ENCODE peak calls at places on chromosomes 1 and 21, in four cellular contexts. T is spleen, D is vagina, P is transverse colon. X is an unnamed sample.

GRCh38 chr1:94248956-94249688 is 11.7 kb upstream of the ARHGAP29 start:
- DNase-seq in T (no peak), D (no peak), P (no peak), X (no peak)

GRCh38 chr21:23858878-23859277 is 1748.4 kb downstream of the MRPL39 start:
- DNase-seq in D (no peak), P (no peak), T (no peak), X (no peak)

GRCh38 chr1:43293896-43294760 is 6.7 kb upstream of the TIE1 start:
- DNase-seq in D (no peak), P (peak), T (no peak), X (peak)

GRCh38 chr1:179298952-179299351 is 5.4 kb downstream of the SOAT1 start:
- DNase-seq in T (no peak), D (no peak), P (no peak), X (peak)

GRCh38 chr21:45330075-45330781 is 42.5 kb upstream of the POFUT2 start:
- DNase-seq in T (peak), D (no peak), P (peak), X (no peak)

GRCh38 chr1:205353612-205354011 is 3.1 kb downstream of the KLHDC8A start:
- DNase-seq in D (no peak), P (no peak), T (no peak), X (no peak)

GRCh38 chr1:60425528-60425927 is 352.0 kb upstream of the C1orf87 start:
- DNase-seq in P (no peak), T (no peak), D (no peak), X (no peak)

GRCh38 chr1:19869929-19870328 is 12.3 kb upstream of the OTUD3 start:
- DNase-seq in P (no peak), T (no peak), D (peak), X (peak)

GRCh38 chr21:45455321-45456013 is 50.5 kb downstream of the COL18A1 start:
- DNase-seq in P (no peak), T (peak), D (no peak), X (no peak)

GRCh38 chr1:3930696-3931309 is 30.7 kb upstream of the C1orf174 start:
- DNase-seq in D (no peak), T (no peak), P (no peak), X (no peak)

GRCh38 chr1:237794071-237794470 is 96.7 kb downstream of the ZP4 start:
- DNase-seq in P (no peak), T (no peak), D (no peak), X (no peak)

GRCh38 chr1:227318003-227318851 is at the start of gene CDC42BPA:
- DNase-seq in P (peak), T (peak), D (no peak), X (peak)

GRCh38 chr21:16605588-16605987 is 875.8 kb downstream of the USP25 start:
- DNase-seq in D (no peak), T (no peak), P (no peak), X (no peak)

GRCh38 chr1:34973326-34973725 is 11.8 kb downstream of the TMEM35B start:
- DNase-seq in T (no peak), D (no peak), P (no peak), X (no peak)

GRCh38 chr21:29365636-29366305 is 67.0 kb downstream of the BACH1 start:
- DNase-seq in T (no peak), D (no peak), P (no peak), X (no peak)

GRCh38 chr1:155125511-155125945 is 2.1 kb upstream of the EFNA1 start:
- DNase-seq in T (no peak), P (no peak), D (no peak), X (no peak)

GRCh38 chr1:97192872-97193572 is 471.4 kb downstream of the PTBP2 start:
- DNase-seq in T (no peak), P (no peak), D (no peak), X (peak)

GRCh38 chr1:52296345-52296744 is 69.7 kb downstream of the CC2D1B start:
- DNase-seq in D (no peak), P (no peak), T (no peak), X (no peak)

GRCh38 chr1:103106426-103107321 is 1.6 kb downstream of the COL11A1 start:
- DNase-seq in D (no peak), P (no peak), T (no peak), X (no peak)

GRCh38 chr1:31799895-31800676 is 15.7 kb downstream of the SPOCD1 start:
- DNase-seq in P (no peak), T (peak), D (peak), X (peak)

GRCh38 chr21:16455978-16456377 is 726.2 kb downstream of the USP25 start:
- DNase-seq in D (no peak), T (no peak), P (no peak), X (no peak)

GRCh38 chr1:3086272-3086671 is 17.3 kb downstream of the PRDM16 start:
- DNase-seq in P (no peak), D (no peak), T (no peak), X (no peak)

GRCh38 chr1:234631721-234632125 is 21.7 kb upstream of the IRF2BP2 start:
- DNase-seq in P (no peak), D (no peak), T (no peak), X (no peak)

GRCh38 chr1:184422490-184423233 is 35.8 kb downstream of the C1orf21 start:
- DNase-seq in D (no peak), T (no peak), P (no peak), X (no peak)

GRCh38 chr1:220094016-220094911 is at the start of gene IARS2:
- DNase-seq in D (peak), P (peak), T (peak), X (peak)
- TF ChIP-seq POLR2A in D (no peak), P (peak), T (peak), X (peak)

GRCh38 chr1:201938440-201939005 is 7.8 kb downstream of the LMOD1 start:
- DNase-seq in P (no peak), D (no peak), T (no peak), X (no peak)

GRCh38 chr1:201939271-201939973 is 6.9 kb downstream of the LMOD1 start:
- DNase-seq in P (no peak), D (no peak), T (no peak), X (no peak)

GRCh38 chr1:201944002-201944401 is 2.3 kb downstream of the LMOD1 start:
- DNase-seq in D (no peak), P (no peak), T (no peak), X (no peak)

GRCh38 chr1:201942129-201942495 is 4.2 kb downstream of the LMOD1 start:
- DNase-seq in T (no peak), P (no peak), D (no peak), X (no peak)

GRCh38 chr1:201941420-201942128 is 4.8 kb downstream of the LMOD1 start:
- DNase-seq in T (no peak), P (no peak), D (no peak), X (no peak)
- TF ChIP-seq POLR2A in T (no peak), P (no peak), D (no peak), X (no peak)

GRCh38 chr1:153612755-153613331 is at the start of gene S100A16:
- DNase-seq in T (no peak), P (peak), D (no peak), X (peak)
- TF ChIP-seq POLR2A in T (no peak), P (peak), D (no peak), X (peak)

DNA sequence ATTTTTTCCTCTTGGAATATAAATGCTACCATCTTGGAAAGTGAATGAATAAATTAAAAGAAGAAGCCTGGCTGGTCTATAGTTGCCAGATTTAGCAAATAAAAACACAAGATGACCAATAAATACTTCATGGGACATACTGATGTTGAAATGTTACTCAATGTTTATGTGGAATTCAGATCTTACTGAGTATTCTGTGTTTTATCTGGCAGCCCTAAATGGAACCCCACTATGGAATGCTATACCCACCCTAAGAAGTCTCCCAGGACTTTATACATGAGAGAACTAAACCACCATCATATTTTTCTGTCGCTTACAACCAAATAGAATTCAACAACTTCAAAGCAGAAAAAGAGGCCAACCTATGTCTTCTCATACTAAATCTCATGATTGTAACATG is 177.6 kb upstream of the HMCN1 start:
- DNase-seq in T (no peak), D (no peak), P (no peak), X (no peak)
- TF ChIP-seq POLR2A in T (no peak), D (no peak), P (no peak), X (no peak)

GRCh38 chr1:156510709-156511108 is 10.1 kb upstream of the MEF2D start:
- DNase-seq in T (no peak), P (peak), D (no peak), X (peak)

GRCh38 chr1:156509424-156510035 is 9.0 kb upstream of the MEF2D start:
- DNase-seq in P (peak), D (no peak), T (no peak), X (no peak)

GRCh38 chr1:156508955-156509234 is 8.3 kb upstream of the MEF2D start:
- DNase-seq in D (no peak), T (no peak), P (peak), X (no peak)

GRCh38 chr1:156506450-156506849 is 5.9 kb upstream of the MEF2D start:
- DNase-seq in D (no peak), T (no peak), P (peak), X (no peak)

GRCh38 chr1:156508205-156508954 is 7.8 kb upstream of the MEF2D start:
- DNase-seq in T (no peak), D (no peak), P (peak), X (no peak)
- TF ChIP-seq POLR2A in T (no peak), D (no peak), P (no peak), X (no peak)